ENCODE peak calls at places on chromosomes 12 and 14, in nine cellular contexts. E is kidney, C is aorta, Z is iPS DF 6.9, B is GM23338, W is gastrocnemius medialis, F is mesenchymal stem cell, X is upper lobe of left lung, O is ovary. I is an unnamed sample. For H3K4me1, the result is how much of the 10 kb centered on the place peaks cover.

GRCh38 chr14:93879362-93879983 is 47.7 kb upstream of the FAM181A start:
- DNase-seq in E (peak), C (no peak), Z (no peak), B (peak), W (no peak), F (no peak), X (peak), O (no peak), I (no peak)

GRCh38 chr12:93653079-93653478 is 24.1 kb upstream of the CRADD start:
- DNase-seq in E (no peak), C (no peak), Z (no peak), B (no peak), W (no peak), F (no peak), X (no peak), O (no peak), I (no peak)

GRCh38 chr14:48622980-48623379 is 947.6 kb upstream of the MDGA2 start:
- DNase-seq in E (no peak), C (no peak), Z (no peak), B (no peak), W (no peak), F (peak), X (no peak), O (no peak), I (no peak)

GRCh38 chr14:58666737-58667136 is 29.0 kb downstream of the DACT1 start:
- DNase-seq in E (no peak), C (no peak), Z (no peak), B (no peak), W (no peak), F (no peak), X (no peak), O (no peak), I (no peak)

GRCh38 chr12:121223283-121223946 is 13.5 kb downstream of the P2RX4 start:
- DNase-seq in E (peak), C (no peak), Z (no peak), B (no peak), W (no peak), F (no peak), X (no peak), O (peak), I (no peak)

GRCh38 chr14:75911883-75912282 is 69.9 kb downstream of the TGFB3 start:
- DNase-seq in E (no peak), C (no peak), Z (no peak), B (peak), W (no peak), F (no peak), X (no peak), O (no peak), I (no peak)

GRCh38 chr12:75483411-75483810 is 2.9 kb downstream of the GLIPR1 start:
- DNase-seq in E (no peak), C (no peak), Z (no peak), B (no peak), W (no peak), F (no peak), X (no peak), O (no peak), I (no peak)

GRCh38 chr12:98397323-98398105 is 117.9 kb upstream of the TMPO start:
- DNase-seq in E (peak), C (peak), Z (peak), B (peak), W (peak), F (peak), X (peak), O (peak), I (no peak)

GRCh38 chr12:19236656-19237055 is 107.1 kb downstream of the PLEKHA5 start:
- DNase-seq in E (no peak), C (peak), Z (no peak), B (no peak), W (no peak), F (peak), X (no peak), O (no peak), I (no peak)

GRCh38 chr12:120536064-120536791 is 2.1 kb downstream of the RNF10 start:
- DNase-seq in E (no peak), C (no peak), Z (no peak), B (no peak), W (no peak), F (no peak), X (peak), O (no peak), I (no peak)

GRCh38 chr12:19234991-19235876 is 105.7 kb downstream of the PLEKHA5 start:
- DNase-seq in E (no peak), C (no peak), Z (no peak), B (no peak), W (no peak), F (peak), X (no peak), O (no peak), I (no peak)

GRCh38 chr12:68163546-68164210 is 4.1 kb upstream of the IFNG start:
- DNase-seq in E (no peak), C (no peak), Z (no peak), B (no peak), W (no peak), F (no peak), X (no peak), O (no peak), I (no peak)

GRCh38 chr12:110790301-110790700 is 47.6 kb upstream of the PPP1CC start:
- DNase-seq in E (no peak), C (no peak), Z (no peak), B (no peak), W (no peak), F (peak), X (no peak), O (no peak), I (no peak)

GRCh38 chr12:14937689-14938088 is 648 bp downstream of the ERP27 start:
- DNase-seq in E (no peak), C (no peak), Z (no peak), B (peak), W (no peak), F (no peak), X (no peak), O (no peak), I (no peak)

GRCh38 chr14:92556255-92556741 is 42.7 kb downstream of the RIN3 start:
- DNase-seq in E (no peak), C (no peak), Z (no peak), B (no peak), W (no peak), F (no peak), X (no peak), O (no peak), I (no peak)

GRCh38 chr14:82510007-82510406 is 976.4 kb upstream of the SEL1L start:
- DNase-seq in E (no peak), C (no peak), Z (peak), B (peak), W (no peak), F (no peak), X (no peak), O (no peak), I (no peak)

GRCh38 chr12:32471601-32472001 is 72.2 kb downstream of the FGD4 start:
- DNase-seq in E (no peak), C (no peak), Z (no peak), B (no peak), W (no peak), F (peak), X (no peak), O (no peak), I (no peak)

GRCh38 chr14:26636571-26636970 is 38.7 kb upstream of the NOVA1 start:
- DNase-seq in E (no peak), C (no peak), Z (no peak), B (no peak), W (no peak), F (no peak), X (no peak), O (no peak), I (no peak)

GRCh38 chr14:66359500-66359899 is 126.7 kb upstream of the CCDC196 start:
- DNase-seq in E (no peak), C (no peak), Z (peak), B (peak), W (no peak), F (peak), X (no peak), O (no peak), I (no peak)

GRCh38 chr12:50192241-50192640 is 25.1 kb upstream of the CERS5 start:
- DNase-seq in E (no peak), C (no peak), Z (no peak), B (no peak), W (no peak), F (no peak), X (no peak), O (no peak), I (no peak)

GRCh38 chr14:83529531-83529930 is 1995.9 kb upstream of the SEL1L start:
- DNase-seq in E (no peak), C (no peak), Z (no peak), B (no peak), W (no peak), F (no peak), X (no peak), O (no peak), I (no peak)

GRCh38 chr14:53389207-53389606 is 236.1 kb upstream of the DDHD1 start:
- DNase-seq in E (no peak), C (no peak), Z (no peak), B (no peak), W (no peak), F (no peak), X (no peak), O (no peak), I (no peak)

GRCh38 chr12:131673519-131674265 is 37.2 kb upstream of the SFSWAP start:
- DNase-seq in E (no peak), C (peak), Z (no peak), B (no peak), W (no peak), F (no peak), X (no peak), O (no peak), I (no peak)

GRCh38 chr12:108729612-108730336 is 1.5 kb downstream of the CORO1C start:
- DNase-seq in E (no peak), C (no peak), Z (no peak), B (no peak), W (no peak), F (peak), X (no peak), O (no peak), I (no peak)

GRCh38 chr14:74563233-74563585 is 48.8 kb downstream of the LTBP2 start:
- DNase-seq in E (no peak), C (peak), Z (no peak), B (no peak), W (no peak), F (peak), X (no peak), O (no peak), I (no peak)

GRCh38 chr14:24705840-24706239 is 71.8 kb upstream of the GZMB start:
- DNase-seq in E (no peak), C (no peak), Z (no peak), B (no peak), W (no peak), F (no peak), X (no peak), O (no peak), I (no peak)

GRCh38 chr12:77723308-77723707 is 107.4 kb upstream of the NAV3 start:
- DNase-seq in E (no peak), C (no peak), Z (no peak), B (no peak), W (no peak), F (no peak), X (no peak), O (no peak), I (no peak)

GRCh38 chr12:120758798-120759590 is 33.4 kb downstream of the ACADS start:
- DNase-seq in E (no peak), C (no peak), Z (no peak), B (no peak), W (no peak), F (no peak), X (no peak), O (no peak), I (no peak)

GRCh38 chr14:59228416-59228815 is 39.9 kb downstream of the DAAM1 start:
- DNase-seq in E (no peak), C (no peak), Z (no peak), B (no peak), W (no peak), F (peak), X (no peak), O (no peak), I (no peak)

GRCh38 chr14:51341338-51341737 is 101.3 kb downstream of the TMX1 start:
- DNase-seq in E (no peak), C (no peak), Z (no peak), B (no peak), W (no peak), F (peak), X (no peak), O (no peak), I (no peak)

GRCh38 chr12:89468648-89469326 is 55.8 kb downstream of the GALNT4 start:
- DNase-seq in E (no peak), C (no peak), Z (no peak), B (no peak), W (no peak), F (no peak), X (no peak), O (no peak), I (no peak)

GRCh38 chr12:105672171-105672570 is 341.7 kb downstream of the C12orf75 start:
- DNase-seq in E (no peak), C (no peak), Z (no peak), B (no peak), W (no peak), F (no peak), X (no peak), O (no peak), I (no peak)
- H3K27ac ChIP-seq in E (no peak), C (no peak), Z (no peak), B (no peak), W (peak), F (no peak), X (peak), O (peak), I (no peak)

GRCh38 chr14:91383439-91383838 is 34.2 kb downstream of the CCDC88C start:
- DNase-seq in E (no peak), C (no peak), Z (no peak), B (peak), W (no peak), F (no peak), X (no peak), O (no peak), I (no peak)
- H3K4me1 ChIP-seq in E (under half), C (under half), Z (under half), B (under half), W (under half), F (under half), X (under half), O (under half), I (under half)

GRCh38 chr12:48388938-48389337 is 38.2 kb upstream of the ZNF641 start:
- DNase-seq in E (no peak), C (no peak), Z (no peak), B (no peak), W (no peak), F (peak), X (no peak), O (no peak), I (no peak)
- H3K27ac ChIP-seq in E (no peak), C (peak), Z (no peak), B (no peak), W (no peak), F (no peak), X (no peak), O (no peak), I (no peak)

DNA sequence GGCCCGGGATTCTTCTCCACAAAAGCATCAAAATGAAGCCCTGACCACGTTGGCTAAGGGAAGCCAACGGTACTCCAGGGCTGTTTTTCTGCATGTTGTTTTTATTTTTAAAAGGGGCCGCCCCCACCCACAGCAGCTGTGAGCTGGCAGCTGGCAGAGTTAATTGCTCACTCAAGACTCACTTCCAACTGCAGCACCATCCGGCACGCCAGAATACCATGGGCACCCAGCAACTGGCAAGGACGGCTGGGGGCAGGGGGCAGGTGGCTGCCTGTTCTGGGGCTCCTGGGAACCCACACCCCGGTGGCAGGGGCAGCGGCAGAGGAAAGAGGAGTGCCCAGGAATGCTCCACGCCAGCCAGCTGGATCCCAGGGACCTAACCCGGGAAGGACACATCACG is 44.3 kb downstream of the NCOR2 start:
- DNase-seq in E (no peak), C (no peak), Z (no peak), B (no peak), W (no peak), F (no peak), X (no peak), O (no peak), I (no peak)
- H3K4me1 ChIP-seq in E (under half), C (under half), Z (under half), B (under half), W (half or more), F (half or more), X (half or more), O (under half), I (under half)

DNA sequence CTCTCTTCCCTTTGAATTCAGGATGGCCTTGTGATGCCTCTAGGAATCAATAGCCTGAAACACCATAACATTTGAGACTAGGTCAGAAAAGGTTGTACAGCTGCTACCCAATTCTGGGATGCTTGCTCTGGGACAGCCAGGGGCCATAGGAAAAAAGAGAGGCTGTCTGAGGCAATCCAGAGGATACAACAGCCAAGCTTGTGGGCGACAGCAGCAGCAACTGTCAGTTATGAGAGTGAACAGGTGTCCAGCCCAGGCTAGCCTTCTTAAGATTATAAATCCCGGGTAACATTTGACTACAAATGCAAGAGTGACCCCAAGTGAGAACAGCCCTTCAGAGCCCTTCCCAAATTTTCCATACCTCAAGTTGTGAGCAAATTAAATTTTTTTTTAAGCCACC is 11.1 kb downstream of the DCN start:
- DNase-seq in E (no peak), C (no peak), Z (no peak), B (no peak), W (no peak), F (no peak), X (no peak), O (no peak), I (no peak)
- H3K27ac ChIP-seq in E (no peak), C (no peak), Z (no peak), B (no peak), W (no peak), F (no peak), X (no peak), O (peak), I (no peak)

DNA sequence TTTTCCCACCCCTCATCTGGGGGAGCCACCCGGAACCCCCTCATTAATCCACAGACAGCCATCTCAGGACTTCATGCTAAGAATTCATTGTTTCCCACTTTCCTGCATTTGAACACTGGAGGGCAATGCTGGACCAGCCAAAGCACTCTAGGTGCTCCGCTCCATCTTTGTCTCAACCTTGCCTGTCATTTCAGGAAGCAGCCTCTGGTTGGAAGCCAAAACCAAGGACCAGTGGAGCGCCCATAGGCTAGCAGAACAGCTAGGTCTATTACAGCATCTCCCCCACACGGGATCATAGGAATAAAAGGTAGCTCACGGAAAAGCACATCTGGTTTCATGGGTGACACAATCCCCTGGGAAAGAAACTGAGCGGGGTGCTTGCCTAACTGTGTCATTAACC is 197.1 kb downstream of the DAD1 start:
- DNase-seq in E (no peak), C (no peak), Z (peak), B (peak), W (no peak), F (peak), X (peak), O (peak), I (no peak)
- H3K4me1 ChIP-seq in E (under half), C (under half), Z (under half), B (under half), W (under half), F (under half), X (under half), O (under half), I (under half)